ENCODE peak calls at places on chromosomes 5 and 9, in nine cellular contexts. V is omental fat pad; H is left cardiac atrium; W is H9; X is Kasumi-1; E is AG08395; D is Jurkat, Clone E6-1; N is HT-29; J is NCI-H2081. I is an unnamed sample.

GRCh38 chr5:143314123-143314522 is 89.4 kb downstream of the NR3C1 start:
- DNase-seq in X (no peak), N (no peak), J (no peak), H (no peak), W (no peak), V (no peak), E (no peak), D (no peak), I (no peak)

GRCh38 chr9:126500600-126501382 is 112.9 kb upstream of the LMX1B start:
- DNase-seq in V (peak; percentile 49), H (peak; percentile 83), X (peak; percentile 80), N (peak; percentile 62), W (peak; percentile 95), D (peak; percentile 23), J (peak; percentile 57), E (peak; percentile 79), I (peak; percentile 77)

GRCh38 chr9:109035684-109036423 is 22.6 kb upstream of the CTNNAL1 start:
- DNase-seq in D (no peak), J (no peak), E (peak; percentile 85), X (no peak), N (peak; percentile 50), W (no peak), H (peak; percentile 54), V (no peak), I (peak; percentile 69)

GRCh38 chr9:98108540-98109031 is 10.4 kb downstream of the TRIM14 start:
- DNase-seq in V (no peak), D (peak; percentile 86), W (no peak), H (no peak), X (peak; percentile 27), N (no peak), J (no peak), E (no peak), I (no peak)

GRCh38 chr9:1469996-1470395 is 419.8 kb downstream of the DMRT2 start:
- DNase-seq in J (no peak), V (no peak), D (no peak), X (no peak), E (no peak), H (no peak), W (no peak), N (no peak), I (no peak)

GRCh38 chr5:52705720-52706119 is 82.0 kb upstream of the ITGA1 start:
- DNase-seq in X (peak; percentile 30), J (no peak), E (peak; percentile 37), N (no peak), D (peak; percentile 77), V (no peak), H (no peak), W (no peak), I (no peak)

GRCh38 chr5:121366515-121366914 is 485.2 kb upstream of the FTMT start:
- DNase-seq in J (no peak), X (no peak), V (no peak), H (no peak), W (no peak), N (no peak), E (peak; percentile 24), D (no peak), I (peak; percentile 36)

GRCh38 chr9:137295313-137296213 is 6.5 kb downstream of the NRARP start:
- DNase-seq in X (peak; percentile 19), W (peak; percentile 66), N (peak; percentile 60), V (no peak), E (peak; percentile 78), H (peak; percentile 55), J (peak; percentile 12), D (no peak), I (peak; percentile 26)

GRCh38 chr5:145484195-145484594 is 350.9 kb downstream of the PRELID2 start:
- DNase-seq in X (no peak), J (no peak), D (no peak), E (peak; percentile 70), H (no peak), V (no peak), W (no peak), N (peak; percentile 24), I (no peak)

GRCh38 chr5:118173340-118173739 is 815.0 kb downstream of the DTWD2 start:
- DNase-seq in X (no peak), E (no peak), V (no peak), W (no peak), D (no peak), J (no peak), H (no peak), N (no peak), I (no peak)

GRCh38 chr5:14123974-14124482 is 19.1 kb upstream of the TRIO start:
- DNase-seq in H (no peak), J (peak; percentile 83), N (no peak), X (no peak), E (no peak), V (no peak), W (no peak), D (no peak), I (no peak)

I was measured in SK-MEL-5.